ENCODE peak calls at places on chromosomes 12 and 14, in five cellular contexts. R is psoas muscle, J is IMR-90, T is prostate gland, A is tibial artery. V is an unnamed sample. For H3K36me3 and H3K27me3, the result is how much of the 10 kb centered on the place peaks cover.

GRCh38 chr12:57852620-57853509 is 6.3 kb upstream of the CTDSP2 start:
- DNase-seq in J (no peak), A (peak), R (peak), T (peak), V (peak)

GRCh38 chr12:102543931-102544485 is 63.6 kb upstream of the IGF1 start:
- DNase-seq in T (no peak), J (no peak), A (no peak), R (no peak), V (no peak)

GRCh38 chr12:108839890-108840230 is 17.5 kb downstream of the SSH1 start:
- DNase-seq in T (no peak), J (no peak), R (no peak), A (no peak), V (no peak)

GRCh38 chr12:93896427-93896826 is 219.3 kb downstream of the CRADD start:
- DNase-seq in R (no peak), A (no peak), J (peak), T (no peak), V (no peak)

GRCh38 chr12:19572920-19573558 is 133.7 kb downstream of the AEBP2 start:
- DNase-seq in T (no peak), R (no peak), A (no peak), J (peak), V (no peak)

GRCh38 chr12:102631274-102631673 is 150.9 kb upstream of the IGF1 start:
- DNase-seq in J (peak), R (no peak), A (no peak), T (no peak), V (no peak)

GRCh38 chr12:53624956-53625355 is 1.2 kb downstream of the ATF7 start:
- DNase-seq in A (no peak), R (no peak), T (no peak), J (no peak), V (no peak)

GRCh38 chr14:100618763-100619320 is 31.6 kb upstream of the BEGAIN start:
- DNase-seq in T (no peak), R (no peak), J (no peak), A (no peak), V (peak)

GRCh38 chr12:26091837-26092236 is 33.0 kb downstream of the BHLHE41 start:
- DNase-seq in R (no peak), J (no peak), A (no peak), T (no peak), V (no peak)

GRCh38 chr14:39395555-39396254 is 36.5 kb downstream of the FBXO33 start:
- DNase-seq in J (peak), A (no peak), T (no peak), R (no peak), V (no peak)

GRCh38 chr14:102824832-102825231 is 47.6 kb downstream of the TRAF3 start:
- DNase-seq in T (no peak), J (peak), R (peak), A (no peak), V (no peak)

GRCh38 chr14:96484391-96484790 is 17.8 kb upstream of the PAPOLA start:
- DNase-seq in A (no peak), J (no peak), R (no peak), T (no peak), V (no peak)

GRCh38 chr12:32252199-32253073 is 145.8 kb downstream of the BICD1 start:
- DNase-seq in A (no peak), T (no peak), R (no peak), J (no peak), V (no peak)

GRCh38 chr12:32248594-32249140 is 142.0 kb downstream of the BICD1 start:
- DNase-seq in T (no peak), J (no peak), R (no peak), A (no peak), V (no peak)

GRCh38 chr12:32253154-32253795 is 146.1 kb upstream of the FGD4 start:
- DNase-seq in A (no peak), R (no peak), T (no peak), J (peak), V (no peak)

GRCh38 chr12:32254260-32254659 is 145.1 kb upstream of the FGD4 start:
- DNase-seq in A (no peak), J (no peak), R (no peak), T (no peak), V (no peak)

DNA sequence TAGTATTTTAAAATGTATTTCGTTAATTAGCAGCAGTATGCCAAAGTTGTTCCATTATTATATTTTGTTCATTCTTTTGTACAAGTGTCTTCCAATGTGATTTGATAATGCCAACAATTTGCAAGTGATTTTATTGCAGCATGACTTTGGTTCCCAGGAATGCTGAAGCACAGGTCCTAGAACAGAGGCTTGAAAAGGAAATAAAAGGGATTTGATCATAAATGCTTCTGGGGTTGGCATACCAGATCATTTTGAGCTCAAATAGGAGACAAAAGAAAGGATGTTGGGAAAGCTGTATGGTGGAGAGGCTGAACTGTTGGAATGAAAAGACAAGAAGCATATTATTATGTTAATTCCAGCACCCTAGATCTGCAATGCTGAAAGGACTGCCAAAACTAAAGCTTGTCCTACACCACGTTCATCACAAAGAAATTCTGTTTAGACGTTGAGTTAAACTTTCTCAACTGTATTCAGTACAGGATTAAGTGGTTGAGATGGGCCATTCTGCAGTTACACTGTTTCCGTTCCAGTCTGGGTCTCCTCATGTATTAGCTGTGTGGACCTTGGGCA is 143.1 kb downstream of the BICD1 start:
- DNase-seq in T (no peak), R (no peak), A (no peak), J (no peak), V (no peak)
- H3K36me3 ChIP-seq in T (under half), R (under half), A (under half), J (under half), V (under half)

DNA sequence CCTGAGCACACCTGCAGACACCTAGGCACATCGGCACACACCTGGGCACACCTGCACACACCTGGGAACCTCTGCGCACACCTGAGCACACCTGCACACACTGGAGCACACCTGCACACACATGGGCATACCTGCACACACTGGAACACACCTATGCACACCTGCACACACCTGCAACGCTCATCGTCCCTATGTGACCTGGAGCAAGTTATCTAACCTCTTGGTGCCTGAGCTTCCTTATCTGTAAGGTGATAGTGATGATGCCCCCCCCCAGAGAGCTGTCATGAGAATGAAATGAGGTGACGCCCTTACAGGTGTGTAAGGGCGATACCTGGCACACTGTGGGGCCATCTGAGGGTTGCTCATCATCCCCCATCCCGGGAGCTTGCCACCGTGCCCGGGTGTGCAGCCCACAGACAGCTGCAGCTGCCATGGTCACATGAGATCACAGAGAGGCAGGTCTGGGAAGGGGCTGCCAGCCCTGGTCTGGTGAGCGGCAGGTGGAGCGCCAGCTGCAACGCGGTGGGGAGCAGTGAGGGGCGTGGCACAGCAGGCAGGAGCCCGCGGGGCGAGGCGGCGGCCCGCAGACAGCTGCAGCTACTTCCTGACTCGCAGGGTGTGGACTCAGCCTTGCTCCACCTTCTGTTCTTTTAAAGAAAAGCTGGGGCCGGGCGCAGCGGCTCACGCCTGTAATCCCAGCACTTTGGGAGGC is 59.9 kb upstream of the FBRSL1 start:
- DNase-seq in A (no peak), J (no peak), R (no peak), T (peak), V (no peak)
- H3K27me3 ChIP-seq in A (under half), J (under half), R (under half), T (under half), V (under half)

GRCh38 chr12:100864366-100864765 is 69.8 kb downstream of the ANO4 start:
- DNase-seq in T (no peak), J (no peak), R (no peak), A (no peak), V (no peak)

GRCh38 chr12:100862600-100863149 is 68.1 kb downstream of the ANO4 start:
- DNase-seq in T (no peak), R (no peak), A (no peak), J (peak), V (no peak)

GRCh38 chr12:100867639-100868393 is 73.2 kb downstream of the ANO4 start:
- DNase-seq in R (no peak), A (no peak), J (no peak), T (no peak), V (no peak)

GRCh38 chr12:100871335-100871734 is 76.8 kb downstream of the ANO4 start:
- DNase-seq in A (no peak), R (no peak), T (no peak), J (no peak), V (no peak)

GRCh38 chr12:100868487-100868886 is 73.9 kb downstream of the ANO4 start:
- DNase-seq in J (peak), R (no peak), A (no peak), T (no peak), V (no peak)
- TF ChIP-seq CTCF in J (no peak), R (no peak), A (no peak), T (no peak), V (no peak)

GRCh38 chr14:55645148-55645547 is 65.1 kb downstream of the KTN1 start:
- DNase-seq in R (no peak), J (no peak), A (no peak), T (no peak), V (no peak)
- H3K36me3 ChIP-seq in R (under half), J (under half), A (under half), T (under half), V (under half)

DNA sequence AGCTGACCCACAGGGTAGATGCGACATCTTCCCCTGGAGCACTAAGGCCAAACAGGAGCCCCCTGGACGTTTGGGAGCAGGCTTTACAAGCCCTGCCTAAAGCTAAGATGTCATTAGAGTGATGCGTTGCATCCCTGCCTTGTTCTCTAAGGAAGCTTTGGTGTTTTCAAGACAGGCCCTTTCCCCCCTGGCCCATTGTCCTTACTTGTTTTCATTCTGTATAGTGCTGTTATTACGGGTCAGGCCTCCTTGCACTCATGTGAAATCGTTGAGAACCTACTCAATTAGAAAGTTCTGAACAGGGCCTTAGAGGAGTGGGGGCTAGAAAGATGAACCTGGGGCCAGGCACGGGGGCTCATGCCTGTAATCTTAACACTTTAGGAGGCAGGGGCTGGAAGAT is 1.7 kb upstream of the PRKCH start:
- DNase-seq in J (no peak), T (no peak), A (no peak), R (no peak), V (no peak)
- H3K27me3 ChIP-seq in J (half or more), T (under half), A (under half), R (under half), V (under half)

GRCh38 chr14:91858536-91859275 is 8.6 kb downstream of the TC2N start:
- DNase-seq in A (peak), T (no peak), R (no peak), J (peak), V (no peak)
- TF ChIP-seq CTCF in A (no peak), T (no peak), R (no peak), J (peak), V (no peak)

GRCh38 chr12:123748171-123748570 is 13.9 kb upstream of the DNAH10 start:
- DNase-seq in A (no peak), T (no peak), J (no peak), R (no peak), V (no peak)

GRCh38 chr12:123747309-123747708 is 14.8 kb upstream of the DNAH10 start:
- DNase-seq in T (no peak), J (no peak), A (no peak), R (no peak), V (no peak)

GRCh38 chr12:123748661-123749060 is 13.4 kb upstream of the DNAH10 start:
- DNase-seq in T (no peak), R (no peak), A (no peak), J (peak), V (no peak)

GRCh38 chr12:123750159-123750656 is 11.9 kb upstream of the DNAH10 start:
- DNase-seq in A (no peak), R (no peak), T (no peak), J (no peak), V (no peak)

GRCh38 chr12:123749355-123749754 is 12.7 kb upstream of the DNAH10 start:
- DNase-seq in J (no peak), T (no peak), R (no peak), A (no peak), V (no peak)
- H3K36me3 ChIP-seq in J (under half), T (under half), R (under half), A (half or more), V (under half)

GRCh38 chr12:12893438-12893837 is 2.1 kb downstream of the GPRC5A start:
- DNase-seq in R (no peak), A (no peak), J (no peak), T (no peak), V (no peak)
- H3K27me3 ChIP-seq in R (under half), A (under half), J (under half), T (under half), V (under half)

DNA sequence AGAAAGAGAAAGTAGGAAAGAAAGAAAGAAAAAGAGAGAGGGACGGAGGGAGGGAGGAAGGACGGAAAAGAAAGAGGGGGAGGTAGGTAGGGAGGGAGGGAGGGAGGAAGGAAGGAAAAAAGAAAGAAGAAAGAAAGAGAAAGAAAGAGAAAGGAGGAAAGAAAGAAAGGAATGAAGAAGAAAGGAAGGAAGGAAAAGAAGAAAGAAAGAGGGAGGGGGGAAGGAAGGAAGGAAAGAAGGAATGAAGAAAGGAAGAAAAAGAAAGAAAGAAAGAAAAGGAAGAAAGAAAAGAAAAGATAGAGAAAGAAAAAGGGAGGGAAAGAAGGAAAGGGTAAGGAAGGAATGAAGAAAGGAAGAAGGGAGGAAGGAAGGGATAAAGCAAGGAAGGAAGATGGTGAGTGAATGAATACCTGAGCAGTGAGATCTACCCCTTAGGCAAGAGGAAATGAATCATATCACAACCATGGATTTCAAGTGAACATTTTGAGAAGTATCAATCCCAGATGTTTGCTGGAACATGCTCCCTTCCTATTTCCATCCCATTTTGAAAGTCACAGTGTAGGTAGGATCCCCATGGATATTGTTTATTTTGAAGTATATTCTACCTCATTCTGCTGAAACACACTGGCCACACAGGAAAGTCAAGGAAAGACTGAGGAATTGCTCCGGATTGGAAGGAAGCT is 639.4 kb upstream of the TBX3 start:
- DNase-seq in R (no peak), J (peak), A (no peak), T (no peak), V (no peak)
- TF ChIP-seq CTCF in R (no peak), J (no peak), A (no peak), T (no peak), V (no peak)

V was measured in sigmoid colon.